ENCODE peak calls at places on chromosomes 12 and 14, in eight cellular contexts. Q is Ammon's horn; P is fibroblast of lung; S is transverse colon; E is HS-5; F is thyroid gland; T is activated CD4-positive, alpha-beta T cell treated with anti-CD3 and anti-CD28 coated beads, Interleukin-2, amount 50 U/mL, for 48 hours; K is BE2C. I is an unnamed sample.

GRCh38 chr12:51871918-51872688 is 15.8 kb upstream of the ANKRD33 start:
- DNase-seq in Q (no peak), P (no peak), S (peak; percentile 35), E (no peak), F (no peak), T (no peak), K (no peak), I (no peak)

GRCh38 chr14:52080817-52081755 is 12.2 kb upstream of the NID2 start:
- DNase-seq in Q (no peak), P (peak; percentile 92), S (no peak), E (peak; percentile 71), F (peak; percentile 74), T (no peak), K (no peak), I (peak; percentile 95)

GRCh38 chr14:68951051-68951797 is 27.9 kb downstream of the ACTN1 start:
- DNase-seq in Q (no peak), P (peak; percentile 98), S (peak; percentile 86), E (peak; percentile 95), F (peak; percentile 29), T (no peak), K (peak; percentile 75), I (peak; percentile 93)

GRCh38 chr12:1605129-1606020 is 11.0 kb upstream of the FBXL14 start:
- DNase-seq in Q (peak; percentile 91), P (peak; percentile 83), S (peak; percentile 77), E (peak; percentile 70), F (peak; percentile 81), T (peak; percentile 52), K (peak; percentile 78), I (peak; percentile 83)

GRCh38 chr14:74951443-74952194 is 3.8 kb downstream of the PGF start:
- DNase-seq in Q (no peak), P (no peak), S (no peak), E (no peak), F (peak; percentile 49), T (no peak), K (no peak), I (no peak)

GRCh38 chr14:66010695-66011094 is 475.5 kb upstream of the CCDC196 start:
- DNase-seq in Q (no peak), P (no peak), S (no peak), E (no peak), F (no peak), T (no peak), K (no peak), I (no peak)

GRCh38 chr14:31410048-31410654 is 10.2 kb downstream of the HEATR5A start:
- DNase-seq in Q (no peak), P (no peak), S (no peak), E (no peak), F (no peak), T (no peak), K (no peak), I (no peak)

GRCh38 chr14:90426031-90426540 is 29.3 kb downstream of the CALM1 start:
- DNase-seq in Q (no peak), P (no peak), S (no peak), E (no peak), F (no peak), T (no peak), K (no peak), I (no peak)

GRCh38 chr12:50932787-50933280 is 19.5 kb upstream of the HIGD1C start:
- DNase-seq in Q (no peak), P (no peak), S (no peak), E (no peak), F (no peak), T (no peak), K (no peak), I (peak; percentile 54)

GRCh38 chr14:62546862-62547474 is 498.3 kb downstream of the KCNH5 start:
- DNase-seq in Q (no peak), P (no peak), S (no peak), E (no peak), F (no peak), T (no peak), K (no peak), I (no peak)

GRCh38 chr12:131164096-131164872 is 210.6 kb downstream of the ADGRD1 start:
- DNase-seq in Q (no peak), P (no peak), S (no peak), E (no peak), F (no peak), T (no peak), K (no peak), I (no peak)

GRCh38 chr14:96876747-96877146 is 79.6 kb downstream of the VRK1 start:
- DNase-seq in Q (no peak), P (no peak), S (no peak), E (no peak), F (no peak), T (no peak), K (no peak), I (no peak)

GRCh38 chr12:27657296-27657695 is 39.0 kb upstream of the REP15 start:
- DNase-seq in Q (no peak), P (peak; percentile 25), S (no peak), E (no peak), F (no peak), T (no peak), K (no peak), I (peak; percentile 45)

GRCh38 chr12:95470300-95470699 is 3.7 kb upstream of the METAP2 start:
- DNase-seq in Q (no peak), P (no peak), S (no peak), E (no peak), F (no peak), T (no peak), K (no peak), I (no peak)

GRCh38 chr12:65565601-65566560 is 258.4 kb upstream of the HMGA2 start:
- DNase-seq in Q (no peak), P (peak; percentile 96), S (no peak), E (peak; percentile 97), F (no peak), T (no peak), K (no peak), I (peak; percentile 97)

GRCh38 chr14:104396682-104397470 is 182.7 kb upstream of the C14orf180 start:
- DNase-seq in Q (no peak), P (no peak), S (no peak), E (no peak), F (no peak), T (no peak), K (no peak), I (no peak)

GRCh38 chr12:54357802-54358619 is 6.3 kb downstream of the GPR84 start:
- DNase-seq in Q (peak; percentile 69), P (no peak), S (peak; percentile 32), E (no peak), F (no peak), T (peak; percentile 54), K (no peak), I (peak; percentile 45)

GRCh38 chr14:94010625-94011024 is 13.5 kb downstream of the CCDC197 start:
- DNase-seq in Q (no peak), P (no peak), S (no peak), E (no peak), F (no peak), T (no peak), K (no peak), I (no peak)

GRCh38 chr14:65396082-65396910 is 16.2 kb upstream of the FUT8 start:
- DNase-seq in Q (no peak), P (no peak), S (no peak), E (no peak), F (no peak), T (no peak), K (no peak), I (no peak)

GRCh38 chr14:77498984-77499527 is 440 bp upstream of the ISM2 start:
- DNase-seq in Q (no peak), P (no peak), S (no peak), E (no peak), F (no peak), T (no peak), K (no peak), I (no peak)

GRCh38 chr12:107361970-107362369 is 268.6 kb upstream of the CRY1 start:
- DNase-seq in Q (no peak), P (no peak), S (no peak), E (no peak), F (no peak), T (no peak), K (no peak), I (no peak)

GRCh38 chr12:3777206-3777809 is 24.4 kb upstream of the CRACR2A start:
- DNase-seq in Q (peak; percentile 56), P (peak; percentile 60), S (no peak), E (no peak), F (peak; percentile 4), T (no peak), K (no peak), I (peak; percentile 52)

GRCh38 chr14:30855345-30856037 is 18.9 kb upstream of the COCH start:
- DNase-seq in Q (no peak), P (no peak), S (no peak), E (no peak), F (no peak), T (peak; percentile 49), K (no peak), I (no peak)

GRCh38 chr12:89733579-89734201 is 25.1 kb upstream of the ATP2B1 start:
- DNase-seq in Q (no peak), P (peak; percentile 98), S (no peak), E (peak; percentile 98), F (no peak), T (no peak), K (no peak), I (peak; percentile 96)

GRCh38 chr12:24591079-24591626 is 357.7 kb downstream of the BCAT1 start:
- DNase-seq in Q (no peak), P (no peak), S (no peak), E (no peak), F (no peak), T (no peak), K (no peak), I (no peak)

GRCh38 chr12:92216092-92216491 is 70.4 kb upstream of the BTG1 start:
- DNase-seq in Q (no peak), P (peak; percentile 20), S (no peak), E (no peak), F (no peak), T (no peak), K (no peak), I (no peak)

GRCh38 chr14:103279129-103280025 is 54.7 kb upstream of the EIF5 start:
- DNase-seq in Q (no peak), P (no peak), S (no peak), E (no peak), F (peak; percentile 78), T (peak; percentile 8), K (no peak), I (no peak)

GRCh38 chr12:122227341-122227740 is 1.5 kb upstream of the DIABLO start:
- DNase-seq in Q (no peak), P (no peak), S (no peak), E (no peak), F (no peak), T (no peak), K (peak; percentile 87), I (no peak)

GRCh38 chr14:93207468-93208308 is 632 bp downstream of the UBR7 start:
- DNase-seq in Q (peak; percentile 72), P (peak; percentile 55), S (no peak), E (no peak), F (peak; percentile 52), T (peak; percentile 32), K (peak; percentile 71), I (peak; percentile 68)

GRCh38 chr14:102362084-102362483 is 606 bp downstream of the CINP start:
- DNase-seq in Q (no peak), P (peak; percentile 13), S (no peak), E (peak; percentile 32), F (no peak), T (peak; percentile 74), K (no peak), I (peak; percentile 48)

GRCh38 chr12:58530421-58531067 is 389.8 kb downstream of the LRIG3 start:
- DNase-seq in Q (no peak), P (peak; percentile 89), S (no peak), E (peak; percentile 53), F (no peak), T (no peak), K (no peak), I (peak; percentile 92)

GRCh38 chr14:93009471-93010117 is 86.6 kb downstream of the CHGA start:
- DNase-seq in Q (peak; percentile 98), P (no peak), S (no peak), E (no peak), F (no peak), T (no peak), K (peak; percentile 82), I (no peak)

GRCh38 chr12:7503686-7504085 is at the start of gene CD163:
- DNase-seq in Q (no peak), P (no peak), S (no peak), E (no peak), F (no peak), T (no peak), K (no peak), I (no peak)

GRCh38 chr12:131795688-131796410 is 32.3 kb upstream of the MMP17 start:
- DNase-seq in Q (no peak), P (no peak), S (no peak), E (no peak), F (peak; percentile 5), T (no peak), K (no peak), I (no peak)